ENCODE peak calls at places on chromosomes 6 and 20, in seven cellular contexts. T is cardiac fibroblast, V is pancreas, M is IMR-90, E is choroid plexus epithelial cell, O is colonic mucosa, U is cardiac muscle cell. X is an unnamed sample.

GRCh38 chr6:133621751-133622150 is 267.2 kb upstream of the TCF21 start:
- DNase-seq in T (peak), V (no peak), M (peak), E (peak), O (no peak), U (no peak), X (peak)

GRCh38 chr6:89313006-89313405 is 2.1 kb downstream of the GABRR2 start:
- DNase-seq in T (peak), V (no peak), M (peak), E (peak), O (no peak), U (no peak), X (peak)

GRCh38 chr6:150183105-150183504 is 40.3 kb downstream of the PPP1R14C start:
- DNase-seq in T (no peak), V (no peak), M (no peak), E (no peak), O (no peak), U (no peak), X (no peak)

GRCh38 chr20:10595230-10595629 is 78.6 kb downstream of the JAG1 start:
- DNase-seq in T (no peak), V (no peak), M (no peak), E (no peak), O (no peak), U (no peak), X (no peak)

GRCh38 chr6:116307633-116308032 is 27.9 kb upstream of the TSPYL1 start:
- DNase-seq in T (no peak), V (no peak), M (no peak), E (no peak), O (no peak), U (no peak), X (no peak)

GRCh38 chr6:147060636-147061035 is 143.6 kb upstream of the STXBP5 start:
- DNase-seq in T (no peak), V (no peak), M (no peak), E (no peak), O (no peak), U (no peak), X (no peak)

GRCh38 chr6:44262467-44263356 is 2.6 kb downstream of the NFKBIE start:
- DNase-seq in T (no peak), V (no peak), M (no peak), E (no peak), O (no peak), U (no peak), X (no peak)

GRCh38 chr6:73258721-73259120 is 4.3 kb downstream of the KHDC1 start:
- DNase-seq in T (peak), V (no peak), M (no peak), E (no peak), O (no peak), U (no peak), X (no peak)

GRCh38 chr20:53677447-53678314 is 84.0 kb upstream of the ZNF217 start:
- DNase-seq in T (peak), V (peak), M (peak), E (peak), O (peak), U (peak), X (no peak)

GRCh38 chr20:62914970-62915457 is 11.3 kb downstream of the DIDO1 start:
- DNase-seq in T (peak), V (peak), M (peak), E (peak), O (no peak), U (peak), X (peak)

GRCh38 chr20:32077192-32077591 is 25.1 kb downstream of the HCK start:
- DNase-seq in T (no peak), V (no peak), M (no peak), E (no peak), O (no peak), U (no peak), X (no peak)

GRCh38 chr20:48397689-48398005 is 430.2 kb downstream of the PREX1 start:
- DNase-seq in T (no peak), V (no peak), M (no peak), E (no peak), O (no peak), U (no peak), X (no peak)

GRCh38 chr6:164247106-164247505 is 832.6 kb downstream of the QKI start:
- DNase-seq in T (peak), V (no peak), M (no peak), E (no peak), O (no peak), U (no peak), X (peak)

GRCh38 chr20:49276895-49277785 is 717 bp downstream of the ZNFX1 start:
- DNase-seq in T (no peak), V (peak), M (no peak), E (no peak), O (peak), U (no peak), X (no peak)

GRCh38 chr20:9476174-9476573 is 38.2 kb upstream of the LAMP5 start:
- DNase-seq in T (no peak), V (no peak), M (no peak), E (no peak), O (no peak), U (no peak), X (no peak)

GRCh38 chr6:54981276-54981609 is 134.7 kb downstream of the FAM83B start:
- DNase-seq in T (peak), V (no peak), M (no peak), E (no peak), O (no peak), U (no peak), X (no peak)

GRCh38 chr6:34630040-34630439 is 66.5 kb downstream of the ILRUN start:
- DNase-seq in T (peak), V (no peak), M (peak), E (peak), O (no peak), U (no peak), X (peak)

GRCh38 chr6:167898673-167899311 is 72.1 kb downstream of the AFDN start:
- DNase-seq in T (peak), V (no peak), M (peak), E (peak), O (no peak), U (peak), X (peak)

GRCh38 chr6:132768051-132768517 is 10.4 kb upstream of the VNN2 start:
- DNase-seq in T (peak), V (peak), M (no peak), E (peak), O (peak), U (peak), X (no peak)

GRCh38 chr6:24949020-24949569 is 13.3 kb upstream of the RIPOR2 start:
- DNase-seq in T (no peak), V (no peak), M (no peak), E (no peak), O (no peak), U (no peak), X (no peak)

GRCh38 chr6:164039954-164040375 is 625.4 kb downstream of the QKI start:
- DNase-seq in T (peak), V (peak), M (no peak), E (peak), O (peak), U (no peak), X (no peak)

DNA sequence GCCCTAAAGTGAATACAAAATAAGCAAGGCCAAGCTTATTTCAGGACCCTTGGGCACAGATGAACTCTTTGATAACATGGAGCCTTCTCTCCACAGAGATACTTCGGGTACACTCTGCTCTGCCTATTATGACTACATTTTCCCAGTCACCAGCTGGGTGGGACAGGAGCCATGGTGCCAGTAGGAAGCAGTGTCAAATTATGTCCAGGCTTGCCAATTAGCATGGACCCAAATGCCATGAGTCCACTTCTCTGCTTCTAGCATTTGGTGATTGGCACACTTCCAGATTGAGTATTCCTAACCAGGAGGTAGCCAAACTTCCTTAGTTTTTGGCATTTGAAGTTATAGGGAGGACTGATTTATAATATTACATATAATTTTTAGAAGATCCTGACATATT is 513.8 kb upstream of the HTR1E start:
- DNase-seq in T (no peak), V (no peak), M (no peak), E (no peak), O (no peak), U (no peak), X (no peak)
- TF ChIP-seq CTCF in T (no peak), V (no peak), M (no peak), E (no peak), O (no peak), U (no peak), X (no peak)

DNA sequence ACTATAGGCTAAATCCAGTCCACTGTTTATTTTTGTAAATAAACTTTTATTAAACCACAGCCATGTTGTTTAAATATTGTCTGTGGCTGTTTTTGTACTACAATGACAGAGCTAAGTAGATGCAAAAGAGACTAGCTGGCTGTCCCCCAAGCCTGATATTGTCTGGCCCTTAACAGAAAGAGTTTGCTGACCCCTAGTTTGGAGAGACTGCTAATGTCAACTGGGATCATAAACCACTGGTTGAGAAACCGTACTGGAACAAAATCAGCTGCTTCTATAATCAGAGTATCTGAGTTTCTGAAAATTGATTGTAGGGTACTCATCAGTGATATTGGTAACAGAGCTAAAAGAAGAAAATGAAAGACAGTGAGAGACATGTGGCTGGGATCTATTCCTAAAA is 102.6 kb upstream of the FAM184A start:
- DNase-seq in T (no peak), V (no peak), M (no peak), E (no peak), O (no peak), U (no peak), X (no peak)
- H3K4me3 ChIP-seq in T (no peak), V (no peak), M (no peak), E (no peak), O (no peak), U (no peak), X (no peak)

DNA sequence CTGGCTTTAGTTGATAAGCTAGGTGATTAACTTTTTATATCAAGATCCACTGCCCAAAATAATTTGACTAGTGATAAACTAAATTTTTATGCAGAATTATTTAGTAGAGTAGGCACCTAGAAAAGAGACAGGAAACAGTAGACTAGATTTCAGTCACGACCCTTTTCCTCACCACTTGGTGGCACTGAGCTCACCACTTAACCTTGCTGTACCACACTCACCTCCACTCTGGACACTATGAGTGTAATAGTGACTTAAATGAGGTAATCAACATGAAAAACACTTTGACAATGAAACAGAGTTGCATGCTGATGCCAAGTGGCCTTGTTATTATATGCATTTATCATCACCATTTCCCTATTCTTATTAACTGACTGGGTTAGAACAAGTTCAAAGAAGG is 730.4 kb downstream of the KIF16B start:
- DNase-seq in T (no peak), V (no peak), M (no peak), E (no peak), O (no peak), U (no peak), X (no peak)
- TF ChIP-seq CTCF in T (no peak), V (no peak), M (no peak), E (no peak), O (no peak), U (no peak), X (no peak)

GRCh38 chr6:154440422-154441043 is 70.0 kb downstream of the CNKSR3 start:
- DNase-seq in T (no peak), V (no peak), M (no peak), E (no peak), O (no peak), U (no peak), X (no peak)
- H3K4me3 ChIP-seq in T (no peak), V (no peak), M (no peak), E (no peak), O (no peak), U (no peak), X (no peak)

GRCh38 chr20:25220021-25220730 is 24.7 kb downstream of the ENTPD6 start:
- DNase-seq in T (no peak), V (no peak), M (no peak), E (peak), O (no peak), U (peak), X (peak)
- TF ChIP-seq CTCF in T (peak), V (no peak), M (peak), E (peak), O (peak), U (peak), X (no peak)

DNA sequence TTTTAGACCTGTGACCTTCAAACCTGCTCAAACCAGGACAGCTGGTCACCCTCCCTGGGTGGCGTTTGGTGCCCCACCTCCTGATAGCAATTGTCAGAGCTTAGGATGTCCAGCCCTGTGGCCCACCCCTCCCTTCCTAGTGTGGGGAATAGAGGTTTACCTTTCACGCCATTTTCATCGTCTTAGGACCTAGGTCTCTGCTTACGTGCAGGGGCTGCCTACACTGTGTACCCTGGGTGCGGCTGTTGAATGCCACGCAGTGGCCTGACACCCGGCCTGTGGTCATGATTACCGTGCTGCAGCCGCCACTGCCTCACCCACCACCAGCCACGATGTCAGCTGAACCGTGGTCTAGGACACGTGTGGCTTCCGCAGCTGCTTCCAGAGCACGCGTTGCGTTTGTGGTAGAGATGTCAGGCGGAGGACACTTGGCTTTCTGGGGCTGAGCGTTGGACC is 157.3 kb downstream of the DTNBP1 start:
- DNase-seq in T (no peak), V (no peak), M (no peak), E (no peak), O (no peak), U (no peak), X (no peak)
- H3K4me3 ChIP-seq in T (peak), V (peak), M (no peak), E (peak), O (no peak), U (no peak), X (no peak)

DNA sequence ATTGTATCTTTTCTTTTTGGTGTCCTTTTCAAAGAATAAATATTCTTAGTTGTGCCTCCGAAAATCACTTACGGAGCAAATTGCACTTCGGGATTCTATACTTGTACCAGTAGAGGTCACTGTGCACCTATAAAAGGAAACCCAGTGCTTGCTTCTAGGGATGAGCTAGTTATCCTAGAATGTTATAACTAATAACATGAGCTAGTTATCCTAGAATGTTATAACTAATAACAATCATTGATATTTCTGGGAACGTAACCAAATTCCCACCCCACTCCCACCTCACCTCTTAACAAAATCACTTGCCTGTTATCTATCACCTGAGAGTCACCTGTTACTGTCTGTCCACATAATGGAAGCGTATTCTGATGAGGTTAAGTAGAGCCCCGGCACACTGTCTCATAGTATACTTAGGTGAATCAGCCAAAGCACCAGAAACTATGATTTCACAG is 126.9 kb upstream of the TIAM2 start:
- DNase-seq in T (peak), V (no peak), M (peak), E (peak), O (no peak), U (peak), X (peak)
- TF ChIP-seq CTCF in T (peak), V (peak), M (peak), E (peak), O (peak), U (peak), X (peak)